ENCODE peak calls at places on chromosome 2, in four cellular contexts. O is HEK293T, G is GM12878, T is NT2/D1. Y is an unnamed sample.

GRCh38 chr2:238847841-238848565 is at the start of gene TWIST2:
- DNase-seq in O (no peak), G (no peak), T (no peak), Y (no peak)

GRCh38 chr2:61623747-61624146 is 85.6 kb upstream of the XPO1 start:
- DNase-seq in O (no peak), G (no peak), T (no peak), Y (no peak)

GRCh38 chr2:33475381-33476099 is 909 bp upstream of the RASGRP3 start:
- DNase-seq in O (peak), G (no peak), T (peak), Y (peak)

GRCh38 chr2:207149253-207150213 is 16.2 kb downstream of the KLF7 start:
- DNase-seq in O (no peak), G (no peak), T (no peak), Y (no peak)

GRCh38 chr2:24076849-24077534 is 866 bp upstream of the SF3B6 start:
- DNase-seq in O (peak), G (no peak), T (no peak), Y (no peak)

GRCh38 chr2:59177748-59178147 is 936.6 kb upstream of the FANCL start:
- DNase-seq in O (no peak), G (no peak), T (no peak), Y (no peak)

GRCh38 chr2:233418761-233419625 is 64.7 kb downstream of the DGKD start:
- DNase-seq in O (no peak), G (peak), T (no peak), Y (no peak)

GRCh38 chr2:233823731-233824121 is 30.6 kb downstream of the HJURP start:
- DNase-seq in O (no peak), G (no peak), T (no peak), Y (no peak)

GRCh38 chr2:39128919-39129391 is 8.1 kb upstream of the SOS1 start:
- DNase-seq in O (no peak), G (peak), T (no peak), Y (peak)

GRCh38 chr2:190859347-190860297 is 21.0 kb upstream of the GLS start:
- DNase-seq in O (no peak), G (no peak), T (no peak), Y (no peak)

GRCh38 chr2:37191253-37191652 is 2.8 kb upstream of the SULT6B1 start:
- DNase-seq in O (no peak), G (no peak), T (no peak), Y (no peak)

GRCh38 chr2:71068218-71069035 is at the start of gene NAGK:
- DNase-seq in O (peak), G (peak), T (peak), Y (peak)

GRCh38 chr2:221482581-221483140 is 89.4 kb downstream of the EPHA4 start:
- DNase-seq in O (no peak), G (no peak), T (no peak), Y (no peak)

GRCh38 chr2:139946690-139947089 is 1166.5 kb upstream of the NXPH2 start:
- DNase-seq in O (no peak), G (no peak), T (no peak), Y (no peak)

GRCh38 chr2:146370821-146371220 is 1474.0 kb upstream of the ACVR2A start:
- DNase-seq in O (no peak), G (no peak), T (no peak), Y (no peak)

GRCh38 chr2:23135481-23136100 is 249.4 kb upstream of the KLHL29 start:
- DNase-seq in O (no peak), G (no peak), T (peak), Y (no peak)

GRCh38 chr2:218020281-218020680 is 17.5 kb upstream of the TNS1 start:
- DNase-seq in O (no peak), G (no peak), T (no peak), Y (no peak)

GRCh38 chr2:217949448-217949847 is 53.3 kb downstream of the TNS1 start:
- DNase-seq in O (no peak), G (no peak), T (no peak), Y (no peak)

GRCh38 chr2:201854841-201855240 is 48.5 kb downstream of the CDK15 start:
- DNase-seq in O (no peak), G (no peak), T (no peak), Y (no peak)

GRCh38 chr2:158760887-158761286 is 34.2 kb upstream of the DAPL1 start:
- DNase-seq in O (no peak), G (no peak), T (no peak), Y (no peak)

GRCh38 chr2:158756331-158756730 is 38.8 kb upstream of the DAPL1 start:
- DNase-seq in O (no peak), G (no peak), T (no peak), Y (no peak)

GRCh38 chr2:158766524-158766923 is 28.6 kb upstream of the DAPL1 start:
- DNase-seq in O (no peak), G (no peak), T (no peak), Y (no peak)

GRCh38 chr2:158756976-158757375 is 38.1 kb upstream of the DAPL1 start:
- DNase-seq in O (no peak), G (no peak), T (no peak), Y (no peak)

DNA sequence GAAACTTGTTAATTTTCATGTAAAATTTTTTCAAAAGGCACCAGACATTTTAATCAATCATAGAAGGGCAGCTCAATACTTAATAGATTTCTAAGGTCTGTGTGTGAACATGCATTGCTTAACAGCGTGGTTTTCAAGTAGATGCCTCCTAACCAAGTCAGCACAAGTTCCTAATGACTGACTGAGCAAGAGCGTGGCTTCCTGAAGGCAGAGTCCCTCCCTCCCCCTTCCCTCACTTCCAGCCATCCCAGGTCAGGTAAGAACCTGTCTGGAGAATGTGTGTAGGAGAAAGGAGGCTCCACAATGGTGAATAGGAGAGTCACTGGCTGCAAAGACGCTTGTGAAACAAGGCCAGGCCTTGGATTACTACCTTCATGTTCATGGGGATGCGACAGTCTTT is 33.5 kb upstream of the DAPL1 start:
- DNase-seq in O (no peak), G (no peak), T (no peak), Y (no peak)
- TF ChIP-seq SUZ12 in O (no peak), G (no peak), T (no peak), Y (no peak)

GRCh38 chr2:136917281-136917680 is 151.9 kb downstream of the THSD7B start:
- DNase-seq in O (no peak), G (no peak), T (no peak), Y (no peak)

GRCh38 chr2:136919682-136920081 is 154.3 kb downstream of the THSD7B start:
- DNase-seq in O (no peak), G (no peak), T (no peak), Y (no peak)

GRCh38 chr2:136916131-136916530 is 150.8 kb downstream of the THSD7B start:
- DNase-seq in O (no peak), G (no peak), T (no peak), Y (no peak)

DNA sequence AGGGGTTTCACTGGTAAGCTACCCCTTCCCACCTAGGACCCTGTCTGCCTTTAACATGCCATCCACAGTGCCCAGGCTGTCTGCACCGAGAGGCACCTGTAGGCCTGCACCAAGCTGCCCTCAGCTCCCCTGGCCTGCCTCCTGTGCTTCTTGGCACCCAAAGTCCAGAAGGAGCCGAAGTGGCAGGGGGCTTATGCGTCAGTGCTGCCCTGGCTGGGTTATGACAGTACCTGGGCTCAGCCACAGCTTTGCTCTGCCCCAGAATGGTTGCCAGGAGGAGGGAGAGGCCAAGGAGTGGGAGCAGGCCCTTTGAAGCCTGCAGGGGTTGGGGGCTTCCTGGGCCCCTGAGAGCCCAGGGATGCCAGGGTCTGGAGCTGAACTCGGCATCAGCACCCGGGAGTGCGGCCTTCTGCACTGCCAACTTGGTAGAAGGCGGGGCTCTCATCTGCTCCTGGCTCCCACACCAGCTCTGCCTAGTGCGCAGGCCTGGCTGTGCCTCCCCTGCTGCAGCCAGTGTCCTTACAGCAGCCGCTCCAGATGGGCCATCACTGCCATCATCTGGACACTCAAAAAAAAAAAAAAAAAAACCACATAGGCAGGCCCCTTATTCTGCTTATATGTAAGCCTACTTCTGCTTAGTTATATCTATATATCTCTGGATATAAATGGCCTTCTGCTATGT is 155.4 kb downstream of the THSD7B start:
- DNase-seq in O (no peak), G (no peak), T (no peak), Y (peak)
- TF ChIP-seq SUZ12 in O (no peak), G (no peak), T (no peak), Y (no peak)

DNA sequence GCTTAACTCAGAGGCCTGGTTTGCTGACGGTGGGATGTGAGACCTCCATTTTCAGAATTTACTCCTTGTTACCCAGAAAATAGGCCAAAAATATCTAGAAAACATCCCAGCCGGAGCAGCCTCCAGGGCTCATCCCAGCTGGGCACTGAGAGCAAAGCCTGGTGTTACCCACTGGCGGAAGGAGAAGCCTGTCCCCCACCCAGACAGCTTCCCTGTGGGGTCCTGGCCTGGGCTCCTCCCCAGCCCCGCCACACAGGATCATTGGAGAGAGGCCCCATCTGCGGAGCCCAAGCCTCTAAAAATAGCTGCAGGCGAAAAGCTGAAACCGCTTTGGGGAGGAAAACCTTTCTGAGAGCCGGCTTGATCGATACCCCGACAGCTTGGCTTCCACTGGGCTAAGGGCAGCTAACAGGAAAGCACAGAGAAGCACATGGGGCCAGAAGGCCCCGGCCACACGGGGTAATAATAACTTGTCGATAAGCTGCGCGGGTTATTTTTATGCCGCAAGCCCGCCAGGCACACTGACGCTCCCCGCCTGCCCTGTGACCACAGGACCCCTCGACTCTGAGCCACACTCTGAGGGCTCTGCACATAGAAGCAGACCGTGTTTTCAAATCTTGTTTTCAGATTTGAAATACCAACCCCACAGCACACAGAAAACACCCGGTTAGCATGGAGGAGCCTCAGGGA is 26.8 kb upstream of the FAHD2A start:
- DNase-seq in O (no peak), G (no peak), T (no peak), Y (no peak)
- TF ChIP-seq SUZ12 in O (no peak), G (no peak), T (no peak), Y (no peak)

GRCh38 chr2:86580560-86580959 is 17.3 kb upstream of the CHMP3 start:
- DNase-seq in O (no peak), G (no peak), T (no peak), Y (no peak)

GRCh38 chr2:86584164-86584913 is 21.1 kb upstream of the CHMP3 start:
- DNase-seq in O (no peak), G (no peak), T (no peak), Y (no peak)
- TF ChIP-seq SUZ12 in O (no peak), G (no peak), T (no peak), Y (no peak)

DNA sequence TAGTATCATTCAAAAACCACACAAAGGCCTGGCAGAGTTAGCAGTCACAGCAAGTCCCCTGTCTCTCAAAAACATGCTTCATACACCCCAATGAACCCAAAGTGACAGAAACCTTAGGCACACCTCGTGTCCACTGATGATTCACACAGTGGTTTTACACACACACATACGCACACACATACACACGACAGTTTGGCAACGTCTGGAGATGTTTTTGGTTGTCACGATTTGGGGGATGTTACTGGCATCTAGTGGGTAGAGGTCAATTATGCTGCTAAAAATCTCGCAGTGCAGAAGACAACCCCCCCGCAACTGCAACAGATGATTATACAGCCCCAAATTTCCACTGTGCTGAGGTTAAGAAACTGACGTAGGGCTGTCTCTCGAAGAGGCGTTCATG is 72.9 kb upstream of the PARD3B start:
- DNase-seq in O (no peak), G (no peak), T (no peak), Y (no peak)
- TF ChIP-seq SUZ12 in O (no peak), G (no peak), T (no peak), Y (no peak)